ENCODE peak calls at places on chromosome 9, in nine cellular contexts. One of them, this sample, is unnamed.
A peak's percentile ranks its signal among the peaks of the same experiment; 100 is the strongest.

GRCh38 chr9:76399831-76400230 is 5.6 kb upstream of the RFK start:
- DNase-seq in sciatic nerve: no peak
- DNase-seq in psoas muscle: no peak
- DNase-seq in astrocyte of the cerebellum: no peak
- DNase-seq in activated naive CD8-positive, alpha-beta T cell treated with anti-CD3 and anti-CD28 coated beads for 36 hours: no peak
- DNase-seq in C1 segment of cervical spinal cord: no peak
- DNase-seq in A549: no peak
- DNase-seq in frontal cortex: no peak
- DNase-seq in nucleus accumbens: no peak
- DNase-seq in this sample: no peak

GRCh38 chr9:90857103-90857502 is 55.5 kb downstream of the SYK start:
- DNase-seq in activated naive CD8-positive, alpha-beta T cell treated with anti-CD3 and anti-CD28 coated beads for 36 hours: no peak
- DNase-seq in psoas muscle: no peak
- DNase-seq in A549: no peak
- DNase-seq in C1 segment of cervical spinal cord: no peak
- DNase-seq in astrocyte of the cerebellum: no peak
- DNase-seq in frontal cortex: no peak
- DNase-seq in nucleus accumbens: no peak
- DNase-seq in sciatic nerve: no peak
- DNase-seq in this sample: no peak

GRCh38 chr9:137945581-137945980 is 68.0 kb downstream of the CACNA1B start:
- DNase-seq in activated naive CD8-positive, alpha-beta T cell treated with anti-CD3 and anti-CD28 coated beads for 36 hours: no peak
- DNase-seq in sciatic nerve: no peak
- DNase-seq in frontal cortex: no peak
- DNase-seq in nucleus accumbens: no peak
- DNase-seq in psoas muscle: no peak
- DNase-seq in A549: no peak
- DNase-seq in C1 segment of cervical spinal cord: no peak
- DNase-seq in astrocyte of the cerebellum: no peak
- DNase-seq in this sample: no peak

GRCh38 chr9:90658181-90658580 is 15.6 kb upstream of the DIRAS2 start:
- DNase-seq in C1 segment of cervical spinal cord: no peak
- DNase-seq in activated naive CD8-positive, alpha-beta T cell treated with anti-CD3 and anti-CD28 coated beads for 36 hours: no peak
- DNase-seq in nucleus accumbens: no peak
- DNase-seq in astrocyte of the cerebellum: no peak
- DNase-seq in A549: no peak
- DNase-seq in psoas muscle: no peak
- DNase-seq in frontal cortex: no peak
- DNase-seq in sciatic nerve: no peak
- DNase-seq in this sample: no peak

GRCh38 chr9:115925424-115925823 is 228.2 kb upstream of the PAPPA start:
- DNase-seq in A549: no peak
- DNase-seq in astrocyte of the cerebellum: no peak
- DNase-seq in psoas muscle: no peak
- DNase-seq in nucleus accumbens: no peak
- DNase-seq in sciatic nerve: no peak
- DNase-seq in C1 segment of cervical spinal cord: no peak
- DNase-seq in activated naive CD8-positive, alpha-beta T cell treated with anti-CD3 and anti-CD28 coated beads for 36 hours: no peak
- DNase-seq in frontal cortex: no peak
- DNase-seq in this sample: no peak

GRCh38 chr9:126454250-126454649 is 127.6 kb downstream of the MVB12B start:
- DNase-seq in activated naive CD8-positive, alpha-beta T cell treated with anti-CD3 and anti-CD28 coated beads for 36 hours: no peak
- DNase-seq in astrocyte of the cerebellum: no peak
- DNase-seq in A549: no peak
- DNase-seq in sciatic nerve: no peak
- DNase-seq in psoas muscle: no peak
- DNase-seq in C1 segment of cervical spinal cord: no peak
- DNase-seq in nucleus accumbens: no peak
- DNase-seq in frontal cortex: no peak
- DNase-seq in this sample: no peak

GRCh38 chr9:109033941-109034700 is 20.8 kb upstream of the CTNNAL1 start:
- DNase-seq in C1 segment of cervical spinal cord: no peak
- DNase-seq in frontal cortex: no peak
- DNase-seq in astrocyte of the cerebellum: no peak
- DNase-seq in nucleus accumbens: no peak
- DNase-seq in sciatic nerve: no peak
- DNase-seq in psoas muscle: no peak
- DNase-seq in A549: no peak
- DNase-seq in activated naive CD8-positive, alpha-beta T cell treated with anti-CD3 and anti-CD28 coated beads for 36 hours: no peak
- DNase-seq in this sample: no peak

GRCh38 chr9:131017067-131017466 is 8.1 kb downstream of the LAMC3 start:
- DNase-seq in A549: no peak
- DNase-seq in sciatic nerve: no peak
- DNase-seq in astrocyte of the cerebellum: no peak
- DNase-seq in frontal cortex: no peak
- DNase-seq in activated naive CD8-positive, alpha-beta T cell treated with anti-CD3 and anti-CD28 coated beads for 36 hours: no peak
- DNase-seq in nucleus accumbens: no peak
- DNase-seq in psoas muscle: peak; percentile 40
- DNase-seq in C1 segment of cervical spinal cord: no peak
- DNase-seq in this sample: no peak

GRCh38 chr9:104961238-104961637 is 33.3 kb upstream of the ABCA1 start:
- DNase-seq in A549: peak; percentile 18
- DNase-seq in frontal cortex: no peak
- DNase-seq in C1 segment of cervical spinal cord: no peak
- DNase-seq in sciatic nerve: no peak
- DNase-seq in nucleus accumbens: no peak
- DNase-seq in activated naive CD8-positive, alpha-beta T cell treated with anti-CD3 and anti-CD28 coated beads for 36 hours: peak; percentile 67
- DNase-seq in psoas muscle: no peak
- DNase-seq in astrocyte of the cerebellum: no peak
- DNase-seq in this sample: no peak

GRCh38 chr9:126309427-126310179 is 17.0 kb upstream of the MVB12B start:
- DNase-seq in astrocyte of the cerebellum: no peak
- DNase-seq in sciatic nerve: no peak
- DNase-seq in frontal cortex: no peak
- DNase-seq in psoas muscle: no peak
- DNase-seq in nucleus accumbens: no peak
- DNase-seq in C1 segment of cervical spinal cord: no peak
- DNase-seq in activated naive CD8-positive, alpha-beta T cell treated with anti-CD3 and anti-CD28 coated beads for 36 hours: no peak
- DNase-seq in A549: no peak
- DNase-seq in this sample: no peak

GRCh38 chr9:138076650-138077009 is 199.0 kb downstream of the CACNA1B start:
- DNase-seq in activated naive CD8-positive, alpha-beta T cell treated with anti-CD3 and anti-CD28 coated beads for 36 hours: no peak
- DNase-seq in psoas muscle: no peak
- DNase-seq in C1 segment of cervical spinal cord: no peak
- DNase-seq in nucleus accumbens: no peak
- DNase-seq in frontal cortex: no peak
- DNase-seq in A549: no peak
- DNase-seq in astrocyte of the cerebellum: no peak
- DNase-seq in sciatic nerve: no peak
- DNase-seq in this sample: no peak

GRCh38 chr9:136721339-136722092 is 9.1 kb downstream of the DIPK1B start:
- DNase-seq in astrocyte of the cerebellum: peak; percentile 12
- DNase-seq in nucleus accumbens: no peak
- DNase-seq in A549: no peak
- DNase-seq in psoas muscle: no peak
- DNase-seq in activated naive CD8-positive, alpha-beta T cell treated with anti-CD3 and anti-CD28 coated beads for 36 hours: no peak
- DNase-seq in C1 segment of cervical spinal cord: no peak
- DNase-seq in sciatic nerve: no peak
- DNase-seq in frontal cortex: peak; percentile 44
- DNase-seq in this sample: peak; percentile 74

GRCh38 chr9:128704356-128704670 is 2.0 kb downstream of the PKN3 start:
- DNase-seq in nucleus accumbens: no peak
- DNase-seq in sciatic nerve: no peak
- DNase-seq in frontal cortex: no peak
- DNase-seq in astrocyte of the cerebellum: no peak
- DNase-seq in C1 segment of cervical spinal cord: no peak
- DNase-seq in psoas muscle: no peak
- DNase-seq in A549: no peak
- DNase-seq in activated naive CD8-positive, alpha-beta T cell treated with anti-CD3 and anti-CD28 coated beads for 36 hours: no peak
- DNase-seq in this sample: no peak

GRCh38 chr9:99998266-99998665 is 91.8 kb downstream of the STX17 start:
- DNase-seq in frontal cortex: no peak
- DNase-seq in nucleus accumbens: no peak
- DNase-seq in activated naive CD8-positive, alpha-beta T cell treated with anti-CD3 and anti-CD28 coated beads for 36 hours: no peak
- DNase-seq in astrocyte of the cerebellum: no peak
- DNase-seq in C1 segment of cervical spinal cord: no peak
- DNase-seq in A549: no peak
- DNase-seq in sciatic nerve: no peak
- DNase-seq in psoas muscle: no peak
- DNase-seq in this sample: peak; percentile 58

GRCh38 chr9:113927277-113927676 is 51.2 kb downstream of the ZNF618 start:
- DNase-seq in psoas muscle: no peak
- DNase-seq in sciatic nerve: no peak
- DNase-seq in C1 segment of cervical spinal cord: no peak
- DNase-seq in nucleus accumbens: no peak
- DNase-seq in astrocyte of the cerebellum: no peak
- DNase-seq in activated naive CD8-positive, alpha-beta T cell treated with anti-CD3 and anti-CD28 coated beads for 36 hours: no peak
- DNase-seq in A549: no peak
- DNase-seq in frontal cortex: no peak
- DNase-seq in this sample: no peak

GRCh38 chr9:126719677-126720435 is 85.0 kb upstream of the ZBTB43 start:
- DNase-seq in psoas muscle: peak; percentile 83
- DNase-seq in A549: no peak
- DNase-seq in sciatic nerve: peak; percentile 81
- DNase-seq in nucleus accumbens: peak; percentile 69
- DNase-seq in C1 segment of cervical spinal cord: no peak
- DNase-seq in frontal cortex: peak; percentile 28
- DNase-seq in activated naive CD8-positive, alpha-beta T cell treated with anti-CD3 and anti-CD28 coated beads for 36 hours: peak; percentile 86
- DNase-seq in astrocyte of the cerebellum: peak; percentile 15
- DNase-seq in this sample: peak; percentile 92

GRCh38 chr9:111752455-111752854 is 42.3 kb downstream of the SHOC1 start:
- DNase-seq in sciatic nerve: no peak
- DNase-seq in activated naive CD8-positive, alpha-beta T cell treated with anti-CD3 and anti-CD28 coated beads for 36 hours: no peak
- DNase-seq in nucleus accumbens: no peak
- DNase-seq in astrocyte of the cerebellum: no peak
- DNase-seq in A549: no peak
- DNase-seq in frontal cortex: no peak
- DNase-seq in psoas muscle: no peak
- DNase-seq in C1 segment of cervical spinal cord: no peak
- DNase-seq in this sample: no peak

GRCh38 chr9:116151966-116152381 is 1.6 kb upstream of the PAPPA start:
- DNase-seq in A549: peak; percentile 63
- DNase-seq in frontal cortex: no peak
- DNase-seq in psoas muscle: no peak
- DNase-seq in astrocyte of the cerebellum: no peak
- DNase-seq in C1 segment of cervical spinal cord: no peak
- DNase-seq in nucleus accumbens: no peak
- DNase-seq in activated naive CD8-positive, alpha-beta T cell treated with anti-CD3 and anti-CD28 coated beads for 36 hours: no peak
- DNase-seq in sciatic nerve: no peak
- DNase-seq in this sample: no peak

GRCh38 chr9:121929893-121930875 is 162.9 kb downstream of the TTLL11 start:
- DNase-seq in C1 segment of cervical spinal cord: no peak
- DNase-seq in astrocyte of the cerebellum: no peak
- DNase-seq in psoas muscle: no peak
- DNase-seq in A549: no peak
- DNase-seq in frontal cortex: no peak
- DNase-seq in activated naive CD8-positive, alpha-beta T cell treated with anti-CD3 and anti-CD28 coated beads for 36 hours: no peak
- DNase-seq in sciatic nerve: no peak
- DNase-seq in nucleus accumbens: no peak
- DNase-seq in this sample: no peak

GRCh38 chr9:129483467-129484324 is 137.2 kb downstream of the C9orf50 start:
- DNase-seq in A549: peak; percentile 79
- DNase-seq in C1 segment of cervical spinal cord: peak; percentile 67
- DNase-seq in psoas muscle: peak; percentile 94
- DNase-seq in astrocyte of the cerebellum: peak; percentile 70
- DNase-seq in nucleus accumbens: peak; percentile 62
- DNase-seq in activated naive CD8-positive, alpha-beta T cell treated with anti-CD3 and anti-CD28 coated beads for 36 hours: peak; percentile 46
- DNase-seq in frontal cortex: peak; percentile 70
- DNase-seq in sciatic nerve: peak; percentile 93
- DNase-seq in this sample: peak; percentile 87

GRCh38 chr9:124752967-124753366 is 18.1 kb downstream of the NR6A1 start:
- DNase-seq in C1 segment of cervical spinal cord: no peak
- DNase-seq in nucleus accumbens: no peak
- DNase-seq in sciatic nerve: no peak
- DNase-seq in frontal cortex: no peak
- DNase-seq in A549: no peak
- DNase-seq in astrocyte of the cerebellum: peak; percentile 35
- DNase-seq in activated naive CD8-positive, alpha-beta T cell treated with anti-CD3 and anti-CD28 coated beads for 36 hours: no peak
- DNase-seq in psoas muscle: no peak
- DNase-seq in this sample: no peak

GRCh38 chr9:16611969-16612368 is 258.5 kb downstream of the BNC2 start:
- DNase-seq in psoas muscle: no peak
- DNase-seq in astrocyte of the cerebellum: no peak
- DNase-seq in nucleus accumbens: no peak
- DNase-seq in sciatic nerve: no peak
- DNase-seq in frontal cortex: no peak
- DNase-seq in activated naive CD8-positive, alpha-beta T cell treated with anti-CD3 and anti-CD28 coated beads for 36 hours: no peak
- DNase-seq in A549: no peak
- DNase-seq in C1 segment of cervical spinal cord: no peak
- DNase-seq in this sample: no peak

GRCh38 chr9:70511858-70512257 is 97.4 kb upstream of the KLF9 start:
- DNase-seq in activated naive CD8-positive, alpha-beta T cell treated with anti-CD3 and anti-CD28 coated beads for 36 hours: no peak
- DNase-seq in astrocyte of the cerebellum: no peak
- DNase-seq in C1 segment of cervical spinal cord: no peak
- DNase-seq in frontal cortex: no peak
- DNase-seq in sciatic nerve: no peak
- DNase-seq in A549: no peak
- DNase-seq in psoas muscle: no peak
- DNase-seq in nucleus accumbens: no peak
- DNase-seq in this sample: no peak

GRCh38 chr9:126459546-126459945 is 132.9 kb downstream of the MVB12B start:
- DNase-seq in sciatic nerve: peak; percentile 48
- DNase-seq in nucleus accumbens: no peak
- DNase-seq in A549: no peak
- DNase-seq in astrocyte of the cerebellum: no peak
- DNase-seq in frontal cortex: no peak
- DNase-seq in C1 segment of cervical spinal cord: no peak
- DNase-seq in psoas muscle: no peak
- DNase-seq in activated naive CD8-positive, alpha-beta T cell treated with anti-CD3 and anti-CD28 coated beads for 36 hours: no peak
- DNase-seq in this sample: no peak

GRCh38 chr9:35555246-35555701 is 49.8 kb upstream of the TESK1 start:
- DNase-seq in frontal cortex: no peak
- DNase-seq in psoas muscle: no peak
- DNase-seq in A549: no peak
- DNase-seq in sciatic nerve: no peak
- DNase-seq in astrocyte of the cerebellum: no peak
- DNase-seq in nucleus accumbens: no peak
- DNase-seq in activated naive CD8-positive, alpha-beta T cell treated with anti-CD3 and anti-CD28 coated beads for 36 hours: no peak
- DNase-seq in C1 segment of cervical spinal cord: no peak
- DNase-seq in this sample: no peak

GRCh38 chr9:127567119-127567897 is 44.8 kb upstream of the STXBP1 start:
- DNase-seq in A549: no peak
- DNase-seq in psoas muscle: peak; percentile 66
- DNase-seq in C1 segment of cervical spinal cord: no peak
- DNase-seq in nucleus accumbens: no peak
- DNase-seq in frontal cortex: no peak
- DNase-seq in activated naive CD8-positive, alpha-beta T cell treated with anti-CD3 and anti-CD28 coated beads for 36 hours: no peak
- DNase-seq in astrocyte of the cerebellum: no peak
- DNase-seq in sciatic nerve: peak; percentile 80
- DNase-seq in this sample: peak; percentile 86

This sample was measured in left lung.